ENCODE peak calls at places on chromosome X, in four cellular contexts. One of them, this sample, is unnamed. For H3K27me3, the result is how much of the 10 kb centered on the place peaks cover.

GRCh38 chrX:69988955-69989394 is 60.8 kb downstream of the AWAT2 start:
- DNase-seq in aorta: peak
- DNase-seq in HepG2: no peak
- DNase-seq in ovary: no peak
- DNase-seq in this sample: no peak

GRCh38 chrX:9555354-9555753 is 90.5 kb downstream of the TBL1X start:
- DNase-seq in ovary: no peak
- DNase-seq in HepG2: no peak
- DNase-seq in aorta: no peak
- DNase-seq in this sample: no peak

GRCh38 chrX:48974033-48974432 is 2.4 kb upstream of the KCND1 start:
- DNase-seq in aorta: no peak
- DNase-seq in ovary: no peak
- DNase-seq in HepG2: no peak
- DNase-seq in this sample: no peak

GRCh38 chrX:119502727-119503483 is 34.7 kb downstream of the SLC25A5 start:
- DNase-seq in HepG2: peak
- DNase-seq in ovary: no peak
- DNase-seq in aorta: no peak
- DNase-seq in this sample: no peak

GRCh38 chrX:95383778-95384177 is 1300.9 kb upstream of the DIAPH2 start:
- DNase-seq in HepG2: no peak
- DNase-seq in ovary: no peak
- DNase-seq in aorta: no peak
- DNase-seq in this sample: no peak

GRCh38 chrX:18983711-18984380 is at the start of gene PHKA2:
- DNase-seq in ovary: no peak
- DNase-seq in aorta: peak
- DNase-seq in HepG2: peak
- DNase-seq in this sample: peak

GRCh38 chrX:29721152-29721551 is 494.2 kb upstream of the MAGEB2 start:
- DNase-seq in ovary: no peak
- DNase-seq in HepG2: no peak
- DNase-seq in aorta: no peak
- DNase-seq in this sample: no peak

GRCh38 chrX:153903238-153903980 is 1.1 kb upstream of the AVPR2 start:
- DNase-seq in ovary: no peak
- DNase-seq in aorta: peak
- DNase-seq in HepG2: no peak
- DNase-seq in this sample: no peak

GRCh38 chrX:79096339-79096638 is 48.2 kb upstream of the GPR174 start:
- DNase-seq in ovary: no peak
- DNase-seq in HepG2: no peak
- DNase-seq in aorta: no peak
- DNase-seq in this sample: no peak

GRCh38 chrX:45077748-45078424 is 122.8 kb downstream of the DIPK2B start:
- DNase-seq in HepG2: no peak
- DNase-seq in ovary: no peak
- DNase-seq in aorta: no peak
- DNase-seq in this sample: no peak

GRCh38 chrX:17397074-17397473 is 22.1 kb downstream of the NHS start:
- DNase-seq in aorta: no peak
- DNase-seq in ovary: no peak
- DNase-seq in HepG2: no peak
- DNase-seq in this sample: no peak

GRCh38 chrX:80808854-80809493 is 703 bp downstream of the BRWD3 start:
- DNase-seq in HepG2: no peak
- DNase-seq in aorta: no peak
- DNase-seq in ovary: peak
- DNase-seq in this sample: peak

GRCh38 chrX:129875669-129876068 is 30.3 kb upstream of the UTP14A start:
- DNase-seq in ovary: no peak
- DNase-seq in HepG2: no peak
- DNase-seq in aorta: no peak
- DNase-seq in this sample: no peak

GRCh38 chrX:115409551-115409950 is 120.0 kb downstream of the LUZP4 start:
- DNase-seq in aorta: no peak
- DNase-seq in ovary: no peak
- DNase-seq in HepG2: no peak
- DNase-seq in this sample: no peak

GRCh38 chrX:31153475-31154047 is 81.7 kb upstream of the FTHL17 start:
- DNase-seq in HepG2: no peak
- DNase-seq in aorta: no peak
- DNase-seq in ovary: no peak
- DNase-seq in this sample: no peak

GRCh38 chrX:20266810-20267598 is at the start of gene RPS6KA3:
- DNase-seq in aorta: peak
- DNase-seq in HepG2: peak
- DNase-seq in ovary: peak
- DNase-seq in this sample: peak

GRCh38 chrX:44952329-44953027 is 79.5 kb downstream of the KDM6A start:
- DNase-seq in HepG2: no peak
- DNase-seq in aorta: no peak
- DNase-seq in ovary: no peak
- DNase-seq in this sample: no peak

GRCh38 chrX:49919617-49920016 is 2.8 kb upstream of the CLCN5 start:
- DNase-seq in aorta: peak
- DNase-seq in HepG2: peak
- DNase-seq in ovary: peak
- DNase-seq in this sample: no peak

GRCh38 chrX:42837747-42838146 is 59.8 kb upstream of the PPP1R2C start:
- DNase-seq in ovary: no peak
- DNase-seq in HepG2: no peak
- DNase-seq in aorta: no peak
- DNase-seq in this sample: no peak

GRCh38 chrX:10832103-10832502 is 211.7 kb upstream of the MID1 start:
- DNase-seq in HepG2: no peak
- DNase-seq in aorta: no peak
- DNase-seq in ovary: no peak
- DNase-seq in this sample: no peak
- H3K4me3 ChIP-seq in HepG2: no peak
- H3K4me3 ChIP-seq in aorta: peak
- H3K4me3 ChIP-seq in ovary: no peak
- H3K4me3 ChIP-seq in this sample: no peak

GRCh38 chrX:137031517-137032377 is 2.0 kb downstream of the GPR101 start:
- DNase-seq in HepG2: no peak
- DNase-seq in aorta: no peak
- DNase-seq in ovary: no peak
- DNase-seq in this sample: peak
- H3K27me3 ChIP-seq in HepG2: under half
- H3K27me3 ChIP-seq in aorta: under half
- H3K27me3 ChIP-seq in ovary: under half
- H3K27me3 ChIP-seq in this sample: half or more

GRCh38 chrX:126167560-126167959 is 1.5 kb upstream of the DCAF12L2 start:
- DNase-seq in ovary: no peak
- DNase-seq in aorta: no peak
- DNase-seq in HepG2: no peak
- DNase-seq in this sample: no peak
- H3K4me3 ChIP-seq in ovary: no peak
- H3K4me3 ChIP-seq in aorta: no peak
- H3K4me3 ChIP-seq in HepG2: no peak
- H3K4me3 ChIP-seq in this sample: no peak

DNA sequence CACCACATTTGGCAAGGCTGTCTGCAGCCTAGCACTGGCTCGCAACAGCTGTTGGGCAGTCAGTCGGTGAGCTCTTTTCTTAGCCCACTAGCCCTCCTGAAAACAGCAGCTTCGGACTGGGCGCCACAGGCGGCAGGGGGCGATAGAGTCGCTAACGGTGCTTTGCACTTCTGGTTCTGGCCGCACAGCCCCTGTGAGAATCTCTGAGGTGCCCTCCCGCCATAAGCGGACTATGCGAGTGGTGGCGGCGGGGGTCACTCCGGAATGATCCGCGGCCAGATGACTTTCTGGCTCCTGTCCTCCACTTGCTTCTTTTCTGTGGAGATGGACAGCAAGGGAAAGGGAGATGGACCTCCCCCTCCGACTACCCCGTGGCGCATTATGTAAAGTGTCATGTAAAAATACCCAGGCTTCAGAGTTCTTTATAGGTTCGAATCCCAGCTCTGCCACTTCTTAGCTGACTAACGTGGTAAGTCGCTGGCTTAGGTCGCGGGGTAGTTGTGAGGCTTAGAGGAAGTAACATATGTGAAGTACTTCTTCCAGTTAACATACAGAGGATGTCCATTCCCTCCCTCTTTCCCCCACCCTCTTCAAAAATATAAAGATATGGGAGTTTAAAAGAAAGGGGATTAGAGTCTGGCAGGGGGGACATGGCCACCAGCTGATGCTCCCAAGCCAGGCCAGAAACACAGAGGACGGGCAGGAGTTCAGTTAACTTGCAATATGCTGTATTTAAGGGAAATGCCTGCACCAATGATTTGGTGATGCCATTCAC is 11.0 kb downstream of the ARHGAP36 start:
- DNase-seq in HepG2: peak
- DNase-seq in ovary: no peak
- DNase-seq in aorta: no peak
- DNase-seq in this sample: peak
- H3K27me3 ChIP-seq in HepG2: under half
- H3K27me3 ChIP-seq in ovary: under half
- H3K27me3 ChIP-seq in aorta: under half
- H3K27me3 ChIP-seq in this sample: under half

DNA sequence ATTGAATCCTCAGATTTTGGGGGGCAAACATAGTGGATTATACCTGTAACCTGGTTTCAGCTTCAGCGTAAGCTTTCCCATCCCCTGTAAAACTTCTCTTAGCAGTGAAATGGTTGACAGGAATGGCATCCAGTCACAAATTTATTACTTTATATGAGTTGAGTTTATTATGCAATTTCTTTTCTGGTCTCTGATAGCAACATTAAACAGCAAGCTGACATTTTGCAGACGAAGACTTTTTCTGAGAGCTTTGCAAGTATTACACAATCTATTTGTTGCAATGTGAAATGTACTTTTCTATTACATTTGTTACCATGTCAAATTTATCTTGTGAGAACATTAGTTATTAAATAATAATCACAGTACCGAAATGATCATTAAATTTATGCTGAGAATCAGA is 60.6 kb downstream of the GSPT2 start:
- DNase-seq in HepG2: no peak
- DNase-seq in ovary: no peak
- DNase-seq in aorta: no peak
- DNase-seq in this sample: no peak
- H3K4me3 ChIP-seq in HepG2: no peak
- H3K4me3 ChIP-seq in ovary: no peak
- H3K4me3 ChIP-seq in aorta: no peak
- H3K4me3 ChIP-seq in this sample: no peak

DNA sequence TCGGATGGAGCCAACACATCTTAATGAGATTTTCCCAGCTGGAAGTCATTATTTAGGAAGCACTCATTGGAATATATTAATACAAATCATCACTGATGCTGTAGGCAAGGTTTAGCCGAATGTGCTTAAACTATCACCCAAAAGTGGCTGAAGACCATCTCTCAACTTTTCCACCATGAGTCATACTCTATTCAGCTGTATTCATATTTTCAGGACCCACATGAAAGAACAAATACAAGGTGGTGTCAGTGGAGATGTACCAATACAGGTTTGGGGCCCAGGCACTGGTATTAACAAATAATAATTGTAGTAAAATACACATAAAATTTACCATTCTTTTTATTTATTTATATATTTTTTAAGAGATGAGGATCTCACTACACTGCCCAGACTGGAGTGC is 34.3 kb upstream of the ATRX start:
- DNase-seq in ovary: no peak
- DNase-seq in aorta: no peak
- DNase-seq in HepG2: no peak
- DNase-seq in this sample: no peak
- H3K27me3 ChIP-seq in ovary: under half
- H3K27me3 ChIP-seq in aorta: under half
- H3K27me3 ChIP-seq in HepG2: under half
- H3K27me3 ChIP-seq in this sample: under half

GRCh38 chrX:123313486-123313885 is 129.4 kb downstream of the GRIA3 start:
- DNase-seq in aorta: no peak
- DNase-seq in HepG2: no peak
- DNase-seq in ovary: no peak
- DNase-seq in this sample: no peak
- H3K4me3 ChIP-seq in aorta: no peak
- H3K4me3 ChIP-seq in HepG2: no peak
- H3K4me3 ChIP-seq in ovary: no peak
- H3K4me3 ChIP-seq in this sample: no peak

DNA sequence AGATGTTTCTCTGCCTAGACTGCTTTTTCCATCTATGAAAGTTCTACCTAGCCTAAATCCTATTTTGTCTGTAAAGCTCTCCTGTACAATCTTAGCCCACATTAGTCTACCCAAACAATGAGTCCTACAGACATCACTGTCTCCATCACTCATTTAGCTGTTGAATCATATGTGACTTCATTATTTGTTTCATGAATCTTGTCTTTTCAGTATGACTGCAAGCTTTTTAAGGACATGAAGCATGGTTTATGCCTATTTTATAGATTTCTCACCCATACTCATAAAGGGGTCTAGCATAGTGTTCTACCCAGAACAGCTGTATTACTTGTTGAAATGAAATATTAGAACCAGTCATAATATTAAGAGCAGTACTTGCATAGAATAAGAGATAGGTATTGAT is 13.0 kb downstream of the AMMECR1 start:
- DNase-seq in ovary: no peak
- DNase-seq in aorta: no peak
- DNase-seq in HepG2: no peak
- DNase-seq in this sample: no peak
- H3K27me3 ChIP-seq in ovary: under half
- H3K27me3 ChIP-seq in aorta: under half
- H3K27me3 ChIP-seq in HepG2: under half
- H3K27me3 ChIP-seq in this sample: under half

GRCh38 chrX:108396986-108397385 is 41.2 kb downstream of the COL4A6 start:
- DNase-seq in ovary: no peak
- DNase-seq in aorta: no peak
- DNase-seq in HepG2: no peak
- DNase-seq in this sample: no peak
- H3K4me3 ChIP-seq in ovary: no peak
- H3K4me3 ChIP-seq in aorta: no peak
- H3K4me3 ChIP-seq in HepG2: no peak
- H3K4me3 ChIP-seq in this sample: no peak

This sample was measured in HAP-1.